ENCODE peak calls at places on chromosome 21, in five cellular contexts. A is iPS-NIHi11, L is heart left ventricle, I is posterior vena cava, X is lower leg skin. E is an unnamed sample.

GRCh38 chr21:27681841-27682240 is 715.0 kb upstream of the ADAMTS5 start:
- DNase-seq in L (no peak), A (no peak), X (no peak), I (no peak), E (no peak)

GRCh38 chr21:31371715-31372114 is 27.7 kb upstream of the TIAM1 start:
- DNase-seq in I (no peak), X (no peak), L (no peak), A (no peak), E (no peak)

GRCh38 chr21:43597052-43597451 is 62.2 kb downstream of the HSF2BP start:
- DNase-seq in A (no peak), I (no peak), X (no peak), L (no peak), E (no peak)

GRCh38 chr21:44497641-44498243 is 42.3 kb downstream of the KRTAP10-1 start:
- DNase-seq in A (no peak), X (no peak), L (no peak), I (no peak), E (no peak)

GRCh38 chr21:45534591-45535331 is 7.5 kb downstream of the SLC19A1 start:
- DNase-seq in L (peak), I (no peak), A (no peak), X (peak), E (peak)

GRCh38 chr21:45329261-45330074 is 41.8 kb upstream of the POFUT2 start:
- DNase-seq in I (peak), X (no peak), A (peak), L (peak), E (no peak)

GRCh38 chr21:42931560-42932235 is 6.3 kb upstream of the ERVH48-1 start:
- DNase-seq in X (no peak), I (peak), A (no peak), L (no peak), E (no peak)

GRCh38 chr21:14482165-14482564 is 64.0 kb downstream of the SAMSN1 start:
- DNase-seq in I (no peak), A (no peak), L (no peak), X (no peak), E (peak)

GRCh38 chr21:32140212-32141008 is 138.4 kb downstream of the MIS18A start:
- DNase-seq in A (no peak), X (no peak), L (no peak), I (no peak), E (no peak)

GRCh38 chr21:19695796-19696195 is 1292.2 kb upstream of the TMPRSS15 start:
- DNase-seq in A (no peak), X (no peak), L (no peak), I (no peak), E (no peak)

GRCh38 chr21:38460171-38460742 is 38.0 kb downstream of the ERG start:
- DNase-seq in L (no peak), X (no peak), I (no peak), A (no peak), E (no peak)

GRCh38 chr21:31213787-31214186 is 130.3 kb downstream of the TIAM1 start:
- DNase-seq in L (no peak), A (no peak), X (no peak), I (no peak), E (no peak)

GRCh38 chr21:40587786-40588353 is 259.1 kb downstream of the DSCAM start:
- DNase-seq in X (no peak), I (no peak), A (no peak), L (no peak), E (no peak)